ENCODE peak calls at places on chromosomes 6 and 20, in four cellular contexts. I, B, W and R are unnamed samples.

GRCh38 chr6:111939902-111940301 is 66.7 kb upstream of the FYN start:
- DNase-seq in B (no peak), I (no peak), W (no peak), R (no peak)

GRCh38 chr20:38354227-38354626 is 7.9 kb downstream of the LBP start:
- DNase-seq in W (no peak), B (no peak), I (no peak), R (no peak)

GRCh38 chr6:44034931-44035345 is 92.3 kb downstream of the MRPL14 start:
- DNase-seq in W (no peak), B (no peak), I (no peak), R (no peak)

GRCh38 chr6:26342106-26342999 is 22.6 kb upstream of the BTN3A2 start:
- DNase-seq in I (peak; percentile 55), W (peak; percentile 60), B (no peak), R (no peak)

GRCh38 chr6:56416247-56416646 is 168.9 kb upstream of the COL21A1 start:
- DNase-seq in W (no peak), B (no peak), I (no peak), R (no peak)

GRCh38 chr20:21708738-21709534 is 3.5 kb downstream of the PAX1 start:
- DNase-seq in W (no peak), I (no peak), B (peak; percentile 66), R (no peak)

GRCh38 chr6:141521440-141521839 is 611.3 kb upstream of the GJE1 start:
- DNase-seq in B (no peak), W (no peak), I (no peak), R (no peak)

GRCh38 chr6:165451845-165452244 is 142.4 kb upstream of the C6orf118 start:
- DNase-seq in B (no peak), I (no peak), W (no peak), R (no peak)

GRCh38 chr20:63032026-63032800 is 25.4 kb upstream of the BHLHE23 start:
- DNase-seq in B (peak; percentile 47), W (no peak), I (no peak), R (peak; percentile 24)

GRCh38 chr6:3868544-3868943 is 19.4 kb downstream of the FAM50B start:
- DNase-seq in I (no peak), B (no peak), W (no peak), R (no peak)

GRCh38 chr6:116568851-116569755 is 2.2 kb upstream of the RWDD1 start:
- DNase-seq in I (no peak), W (no peak), B (no peak), R (no peak)

GRCh38 chr6:89311853-89312531 is 3.1 kb downstream of the GABRR2 start:
- DNase-seq in W (peak; percentile 77), I (no peak), B (no peak), R (peak; percentile 88)

GRCh38 chr6:157518399-157519250 is 137.6 kb downstream of the ZDHHC14 start:
- DNase-seq in I (no peak), B (no peak), W (no peak), R (no peak)

GRCh38 chr20:8532169-8532568 is 400.1 kb downstream of the PLCB1 start:
- DNase-seq in W (no peak), I (no peak), B (no peak), R (no peak)

GRCh38 chr6:36836091-36836770 is 3.0 kb downstream of the CPNE5 start:
- DNase-seq in I (no peak), W (peak; percentile 46), B (no peak), R (no peak)

GRCh38 chr6:36837686-36838085 is 1.6 kb downstream of the CPNE5 start:
- DNase-seq in W (no peak), I (no peak), B (no peak), R (no peak)

GRCh38 chr6:36838896-36839818 is at the start of gene CPNE5:
- DNase-seq in I (no peak), B (no peak), W (no peak), R (no peak)

GRCh38 chr6:36834576-36835293 is 4.5 kb downstream of the CPNE5 start:
- DNase-seq in I (no peak), B (no peak), W (peak; percentile 41), R (no peak)

DNA sequence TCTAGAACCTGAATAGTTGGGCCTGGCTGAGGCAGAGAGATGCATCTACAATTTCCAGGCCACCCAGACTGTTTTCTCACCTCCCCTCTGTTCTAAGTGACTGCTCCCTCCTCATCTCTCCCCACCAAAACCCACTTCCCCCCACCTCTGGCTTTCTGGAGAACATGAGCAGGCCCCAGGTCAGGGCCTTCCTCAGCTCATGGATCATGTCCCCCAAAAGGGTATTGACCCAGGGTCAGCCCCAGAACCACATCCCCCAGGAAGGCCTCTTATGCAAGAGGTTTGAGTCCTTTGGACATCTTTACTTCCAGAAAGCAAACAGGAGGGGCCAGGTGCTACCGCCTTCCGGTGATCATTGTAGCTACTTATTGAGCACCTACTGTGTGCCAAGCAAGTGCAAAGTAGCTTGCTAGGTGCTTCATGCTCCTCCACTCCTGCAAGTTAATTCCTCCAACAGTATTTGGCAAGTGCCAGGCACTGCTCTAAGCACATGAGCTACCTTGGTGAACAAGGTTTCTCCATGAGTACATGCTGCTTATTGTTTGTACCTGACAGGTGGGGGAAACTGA is 2.4 kb downstream of the CPNE5 start:
- DNase-seq in I (no peak), W (no peak), B (no peak), R (no peak)
- H3K27ac ChIP-seq in I (no peak overlapping the region), W (no peak overlapping the region), B (no peak overlapping the region), R (no peak overlapping the region)

DNA sequence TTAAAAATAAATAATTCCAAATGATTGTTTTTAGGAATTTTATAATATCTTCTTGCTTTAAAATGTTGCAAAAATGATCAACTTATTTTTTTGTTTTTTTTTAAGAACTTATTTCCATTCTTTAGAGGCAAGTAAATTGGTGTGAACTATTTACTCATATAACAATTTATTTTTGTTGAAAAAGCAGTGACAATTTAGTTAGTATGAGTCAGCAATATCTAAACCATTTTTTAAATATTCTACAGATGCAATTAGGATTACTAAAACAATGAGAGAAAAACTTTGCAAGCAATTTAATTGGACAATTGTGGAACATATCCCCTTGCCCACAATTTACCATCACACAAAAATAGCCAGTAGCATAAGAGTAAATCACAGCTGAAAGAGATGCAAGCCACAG is 319.5 kb downstream of the MEI4 start:
- DNase-seq in W (no peak), B (no peak), I (no peak), R (no peak)
- H3K9me3 ChIP-seq in W (no peaks in the 10 kb centered on the region), B (no peaks in the 10 kb centered on the region), I (no peaks in the 10 kb centered on the region), R (no peaks in the 10 kb centered on the region)

DNA sequence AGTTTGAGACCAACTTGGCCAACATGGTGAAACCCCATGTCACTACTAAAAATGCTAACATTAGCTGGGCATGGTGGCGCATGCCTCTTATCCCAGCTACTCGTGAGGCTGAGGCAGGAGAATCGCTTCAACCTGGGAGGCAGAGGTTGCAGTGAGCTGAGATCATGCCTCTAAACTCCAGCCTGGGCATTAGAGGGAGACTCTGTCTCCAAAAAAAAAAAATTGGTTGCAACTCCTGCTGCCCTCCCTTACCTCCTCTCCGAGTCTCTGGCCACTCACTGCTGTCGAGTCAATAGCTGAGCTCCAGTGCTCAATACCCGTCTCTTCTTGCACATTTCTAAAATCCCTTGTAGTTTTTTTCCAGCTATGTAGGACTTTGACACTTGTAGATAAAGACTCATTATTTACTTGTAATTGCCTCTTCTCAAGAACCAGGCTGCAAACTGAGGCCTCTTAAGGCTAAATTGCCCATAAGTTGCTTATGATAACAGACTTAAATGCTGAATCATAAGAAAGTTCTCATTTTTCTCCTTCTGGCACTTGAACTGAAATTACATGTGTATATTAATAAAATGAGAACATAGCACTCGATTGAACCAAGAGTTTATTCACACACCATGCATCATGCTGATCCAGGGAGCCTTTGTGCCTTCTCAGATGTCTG is 13.8 kb downstream of the HECA start:
- DNase-seq in I (no peak), W (no peak), B (no peak), R (no peak)
- H3K4me1 ChIP-seq in I (peaks cover 97% of the 10 kb centered on the region), W (peaks cover 31% of the 10 kb centered on the region), B (peaks cover 11% of the 10 kb centered on the region), R (peaks cover 14% of the 10 kb centered on the region)

DNA sequence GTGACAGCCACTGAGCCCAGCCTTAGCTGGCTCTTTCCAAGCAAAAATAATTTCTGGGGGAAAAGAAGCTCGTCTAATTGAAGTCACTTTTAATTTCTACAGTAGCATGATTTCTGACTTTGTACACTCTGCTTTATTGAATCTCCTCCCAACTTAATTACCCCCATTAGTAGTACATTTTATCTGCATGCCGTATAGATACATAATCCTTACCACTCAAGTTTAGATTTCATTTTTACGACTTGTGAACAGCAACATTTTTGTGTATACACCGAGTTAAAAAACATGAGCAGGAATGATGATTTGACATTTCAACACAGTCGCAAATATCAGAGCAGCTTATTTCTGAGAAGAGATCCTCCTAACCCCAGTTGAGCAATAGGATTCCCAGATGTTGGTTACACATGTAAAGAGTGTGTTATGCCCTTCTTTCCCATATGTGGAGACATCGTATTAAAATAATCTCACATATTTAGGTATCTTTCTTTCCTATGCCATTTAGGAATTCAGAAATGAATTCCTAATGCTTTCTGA is 127.3 kb upstream of the MTHFD1L start:
- DNase-seq in W (no peak), B (no peak), I (no peak), R (no peak)
- H3K27ac ChIP-seq in W (no peak overlapping the region), B (no peak overlapping the region), I (no peak overlapping the region), R (no peak overlapping the region)

GRCh38 chr20:25761596-25761995 is 64.9 kb upstream of the ZNF337 start:
- DNase-seq in I (no peak), B (no peak), W (no peak), R (no peak)
- H3K9me3 ChIP-seq in I (no peaks in the 10 kb centered on the region), B (no peaks in the 10 kb centered on the region), W (no peaks in the 10 kb centered on the region), R (no peaks in the 10 kb centered on the region)

GRCh38 chr6:107123501-107123900 is 8.2 kb upstream of the BEND3 start:
- DNase-seq in W (no peak), I (no peak), B (no peak), R (no peak)
- H3K4me1 ChIP-seq in W (no peaks in the 10 kb centered on the region), I (no peaks in the 10 kb centered on the region), B (no peaks in the 10 kb centered on the region), R (no peaks in the 10 kb centered on the region)

GRCh38 chr6:161272600-161273355 is 1.1 kb downstream of the AGPAT4 start:
- DNase-seq in I (no peak), B (no peak), W (no peak), R (no peak)
- H3K27ac ChIP-seq in I (peak overlapping the region; percentile 76), B (peak overlapping the region; percentile 85), W (no peak overlapping the region), R (no peak overlapping the region)

GRCh38 chr6:143188292-143188691 is 127.6 kb downstream of the AIG1 start:
- DNase-seq in W (no peak), I (no peak), B (no peak), R (no peak)
- H3K9me3 ChIP-seq in W (no peaks in the 10 kb centered on the region), I (no peaks in the 10 kb centered on the region), B (no peaks in the 10 kb centered on the region), R (no peaks in the 10 kb centered on the region)